ENCODE peak calls at places on chromosome 15, in five cellular contexts. One of them, this sample, is unnamed.

GRCh38 chr15:65743637-65744252 is 48.3 kb downstream of the DENND4A start:
- DNase-seq in stomach: no peak
- DNase-seq in fibroblast of mammary gland: no peak
- DNase-seq in naive thymus-derived CD4-positive, alpha-beta T cell: no peak
- DNase-seq in SJSA1: no peak
- DNase-seq in this sample: no peak

GRCh38 chr15:37109952-37110630 is 9.7 kb upstream of the MEIS2 start:
- DNase-seq in stomach: no peak
- DNase-seq in fibroblast of mammary gland: peak
- DNase-seq in naive thymus-derived CD4-positive, alpha-beta T cell: no peak
- DNase-seq in SJSA1: no peak
- DNase-seq in this sample: peak

GRCh38 chr15:100758554-100758953 is 121.1 kb upstream of the ALDH1A3 start:
- DNase-seq in stomach: no peak
- DNase-seq in fibroblast of mammary gland: no peak
- DNase-seq in naive thymus-derived CD4-positive, alpha-beta T cell: no peak
- DNase-seq in SJSA1: no peak
- DNase-seq in this sample: no peak

GRCh38 chr15:98144388-98144787 is 183.9 kb downstream of the ARRDC4 start:
- DNase-seq in stomach: no peak
- DNase-seq in fibroblast of mammary gland: no peak
- DNase-seq in naive thymus-derived CD4-positive, alpha-beta T cell: no peak
- DNase-seq in SJSA1: no peak
- DNase-seq in this sample: no peak

GRCh38 chr15:44227584-44227983 is 32.5 kb upstream of the FRMD5 start:
- DNase-seq in stomach: no peak
- DNase-seq in fibroblast of mammary gland: no peak
- DNase-seq in naive thymus-derived CD4-positive, alpha-beta T cell: no peak
- DNase-seq in SJSA1: no peak
- DNase-seq in this sample: no peak

GRCh38 chr15:54816406-54816805 is 380.3 kb downstream of the RSL24D1 start:
- DNase-seq in stomach: no peak
- DNase-seq in fibroblast of mammary gland: no peak
- DNase-seq in naive thymus-derived CD4-positive, alpha-beta T cell: no peak
- DNase-seq in SJSA1: no peak
- DNase-seq in this sample: no peak

GRCh38 chr15:68335251-68335650 is 57.7 kb downstream of the FEM1B start:
- DNase-seq in stomach: no peak
- DNase-seq in fibroblast of mammary gland: no peak
- DNase-seq in naive thymus-derived CD4-positive, alpha-beta T cell: no peak
- DNase-seq in SJSA1: no peak
- DNase-seq in this sample: no peak

GRCh38 chr15:40338921-40339620 is 1.7 kb downstream of the CCDC9B start:
- DNase-seq in stomach: no peak
- DNase-seq in fibroblast of mammary gland: peak
- DNase-seq in naive thymus-derived CD4-positive, alpha-beta T cell: no peak
- DNase-seq in SJSA1: peak
- DNase-seq in this sample: peak

GRCh38 chr15:64878708-64879107 is 33.0 kb upstream of the ANKDD1A start:
- DNase-seq in stomach: no peak
- DNase-seq in fibroblast of mammary gland: no peak
- DNase-seq in naive thymus-derived CD4-positive, alpha-beta T cell: no peak
- DNase-seq in SJSA1: no peak
- DNase-seq in this sample: no peak

GRCh38 chr15:78092111-78093041 is at the start of gene SH2D7:
- DNase-seq in stomach: no peak
- DNase-seq in fibroblast of mammary gland: no peak
- DNase-seq in naive thymus-derived CD4-positive, alpha-beta T cell: no peak
- DNase-seq in SJSA1: no peak
- DNase-seq in this sample: no peak

GRCh38 chr15:38652998-38653397 is 88.4 kb upstream of the RASGRP1 start:
- DNase-seq in stomach: no peak
- DNase-seq in fibroblast of mammary gland: no peak
- DNase-seq in naive thymus-derived CD4-positive, alpha-beta T cell: peak
- DNase-seq in SJSA1: no peak
- DNase-seq in this sample: no peak

GRCh38 chr15:76199106-76200082 is 111.9 kb downstream of the ETFA start:
- DNase-seq in stomach: no peak
- DNase-seq in fibroblast of mammary gland: peak
- DNase-seq in naive thymus-derived CD4-positive, alpha-beta T cell: no peak
- DNase-seq in SJSA1: peak
- DNase-seq in this sample: peak

GRCh38 chr15:89002281-89002761 is 85.9 kb upstream of the ABHD2 start:
- DNase-seq in stomach: no peak
- DNase-seq in fibroblast of mammary gland: peak
- DNase-seq in naive thymus-derived CD4-positive, alpha-beta T cell: no peak
- DNase-seq in SJSA1: peak
- DNase-seq in this sample: peak

GRCh38 chr15:88995449-88995848 is 82.3 kb upstream of the MFGE8 start:
- DNase-seq in stomach: no peak
- DNase-seq in fibroblast of mammary gland: peak
- DNase-seq in naive thymus-derived CD4-positive, alpha-beta T cell: no peak
- DNase-seq in SJSA1: no peak
- DNase-seq in this sample: peak

GRCh38 chr15:88997531-88997930 is 84.4 kb upstream of the MFGE8 start:
- DNase-seq in stomach: no peak
- DNase-seq in fibroblast of mammary gland: no peak
- DNase-seq in naive thymus-derived CD4-positive, alpha-beta T cell: no peak
- DNase-seq in SJSA1: no peak
- DNase-seq in this sample: no peak

GRCh38 chr15:89002830-89003229 is 85.4 kb upstream of the ABHD2 start:
- DNase-seq in stomach: no peak
- DNase-seq in fibroblast of mammary gland: no peak
- DNase-seq in naive thymus-derived CD4-positive, alpha-beta T cell: no peak
- DNase-seq in SJSA1: no peak
- DNase-seq in this sample: no peak

GRCh38 chr15:88998980-88999713 is 86.0 kb upstream of the MFGE8 start:
- DNase-seq in stomach: no peak
- DNase-seq in fibroblast of mammary gland: no peak
- DNase-seq in naive thymus-derived CD4-positive, alpha-beta T cell: no peak
- DNase-seq in SJSA1: no peak
- DNase-seq in this sample: no peak
- H3K4me3 ChIP-seq in stomach: no peak
- H3K4me3 ChIP-seq in fibroblast of mammary gland: no peak
- H3K4me3 ChIP-seq in naive thymus-derived CD4-positive, alpha-beta T cell: no peak
- H3K4me3 ChIP-seq in SJSA1: no peak
- H3K4me3 ChIP-seq in this sample: no peak

GRCh38 chr15:90924375-90924774 is 8.0 kb downstream of the HDDC3 start:
- DNase-seq in stomach: no peak
- DNase-seq in fibroblast of mammary gland: no peak
- DNase-seq in naive thymus-derived CD4-positive, alpha-beta T cell: no peak
- DNase-seq in SJSA1: no peak
- DNase-seq in this sample: no peak
- H3K4me3 ChIP-seq in stomach: no peak
- H3K4me3 ChIP-seq in fibroblast of mammary gland: no peak
- H3K4me3 ChIP-seq in naive thymus-derived CD4-positive, alpha-beta T cell: no peak
- H3K4me3 ChIP-seq in SJSA1: no peak
- H3K4me3 ChIP-seq in this sample: no peak

GRCh38 chr15:51096976-51097375 is 2.3 kb upstream of the TNFAIP8L3 start:
- DNase-seq in stomach: no peak
- DNase-seq in fibroblast of mammary gland: no peak
- DNase-seq in naive thymus-derived CD4-positive, alpha-beta T cell: no peak
- DNase-seq in SJSA1: no peak
- DNase-seq in this sample: no peak

GRCh38 chr15:51098331-51098619 is 3.6 kb upstream of the TNFAIP8L3 start:
- DNase-seq in stomach: no peak
- DNase-seq in fibroblast of mammary gland: no peak
- DNase-seq in naive thymus-derived CD4-positive, alpha-beta T cell: no peak
- DNase-seq in SJSA1: no peak
- DNase-seq in this sample: no peak

GRCh38 chr15:51095681-51096331 is 1.1 kb upstream of the TNFAIP8L3 start:
- DNase-seq in stomach: no peak
- DNase-seq in fibroblast of mammary gland: no peak
- DNase-seq in naive thymus-derived CD4-positive, alpha-beta T cell: no peak
- DNase-seq in SJSA1: no peak
- DNase-seq in this sample: no peak

GRCh38 chr15:51099185-51099584 is 4.5 kb upstream of the TNFAIP8L3 start:
- DNase-seq in stomach: no peak
- DNase-seq in fibroblast of mammary gland: no peak
- DNase-seq in naive thymus-derived CD4-positive, alpha-beta T cell: no peak
- DNase-seq in SJSA1: no peak
- DNase-seq in this sample: no peak

GRCh38 chr15:51097553-51098330 is 3.0 kb upstream of the TNFAIP8L3 start:
- DNase-seq in stomach: no peak
- DNase-seq in fibroblast of mammary gland: peak
- DNase-seq in naive thymus-derived CD4-positive, alpha-beta T cell: no peak
- DNase-seq in SJSA1: peak
- DNase-seq in this sample: peak
- H3K4me3 ChIP-seq in stomach: no peak
- H3K4me3 ChIP-seq in fibroblast of mammary gland: no peak
- H3K4me3 ChIP-seq in naive thymus-derived CD4-positive, alpha-beta T cell: no peak
- H3K4me3 ChIP-seq in SJSA1: no peak
- H3K4me3 ChIP-seq in this sample: peak

DNA sequence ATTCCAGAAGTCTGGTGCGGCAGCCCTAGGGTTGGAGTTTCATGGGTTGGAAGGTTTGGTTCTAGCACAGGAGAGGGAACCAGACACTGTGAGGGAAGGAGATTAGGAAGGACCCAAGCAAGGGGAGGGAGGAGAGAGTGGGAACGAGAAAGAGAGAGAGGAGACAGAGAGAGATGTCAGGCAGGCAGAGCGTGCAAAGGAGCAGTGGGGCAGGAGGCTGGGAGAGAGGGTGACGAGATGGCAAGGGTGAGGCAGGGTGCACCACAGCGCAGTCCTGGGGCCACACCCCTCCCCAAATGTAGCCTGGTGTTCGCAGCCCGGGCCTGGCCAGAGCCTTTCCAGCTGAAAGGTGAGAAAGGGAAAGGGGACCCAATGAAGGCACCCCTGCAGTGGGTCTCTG is 162.9 kb upstream of the TLE3 start:
- DNase-seq in stomach: no peak
- DNase-seq in fibroblast of mammary gland: no peak
- DNase-seq in naive thymus-derived CD4-positive, alpha-beta T cell: no peak
- DNase-seq in SJSA1: no peak
- DNase-seq in this sample: no peak
- H3K4me3 ChIP-seq in stomach: no peak
- H3K4me3 ChIP-seq in fibroblast of mammary gland: no peak
- H3K4me3 ChIP-seq in naive thymus-derived CD4-positive, alpha-beta T cell: no peak
- H3K4me3 ChIP-seq in SJSA1: no peak
- H3K4me3 ChIP-seq in this sample: no peak

DNA sequence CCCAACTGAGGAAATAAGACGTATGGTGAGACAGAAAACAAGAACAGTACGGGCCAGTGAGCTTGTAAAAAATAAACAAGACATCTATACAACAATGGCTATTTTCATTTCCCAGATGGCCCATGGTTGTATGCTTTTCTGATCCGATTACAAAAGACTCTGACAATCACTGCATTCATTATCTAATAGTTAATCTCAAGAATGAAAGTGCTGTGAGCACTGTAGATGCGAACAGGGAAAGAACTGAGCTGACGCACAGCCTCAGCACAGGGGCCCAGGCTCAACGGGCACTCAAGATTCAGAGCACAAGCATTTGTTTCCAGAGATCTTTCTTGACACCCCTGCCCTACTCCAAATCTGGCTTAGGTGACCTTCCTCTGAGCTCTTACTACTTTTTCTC is 6.9 kb downstream of the MTMR10 start:
- DNase-seq in stomach: no peak
- DNase-seq in fibroblast of mammary gland: no peak
- DNase-seq in naive thymus-derived CD4-positive, alpha-beta T cell: no peak
- DNase-seq in SJSA1: peak
- DNase-seq in this sample: no peak
- H3K4me3 ChIP-seq in stomach: no peak
- H3K4me3 ChIP-seq in fibroblast of mammary gland: no peak
- H3K4me3 ChIP-seq in naive thymus-derived CD4-positive, alpha-beta T cell: no peak
- H3K4me3 ChIP-seq in SJSA1: no peak
- H3K4me3 ChIP-seq in this sample: no peak

DNA sequence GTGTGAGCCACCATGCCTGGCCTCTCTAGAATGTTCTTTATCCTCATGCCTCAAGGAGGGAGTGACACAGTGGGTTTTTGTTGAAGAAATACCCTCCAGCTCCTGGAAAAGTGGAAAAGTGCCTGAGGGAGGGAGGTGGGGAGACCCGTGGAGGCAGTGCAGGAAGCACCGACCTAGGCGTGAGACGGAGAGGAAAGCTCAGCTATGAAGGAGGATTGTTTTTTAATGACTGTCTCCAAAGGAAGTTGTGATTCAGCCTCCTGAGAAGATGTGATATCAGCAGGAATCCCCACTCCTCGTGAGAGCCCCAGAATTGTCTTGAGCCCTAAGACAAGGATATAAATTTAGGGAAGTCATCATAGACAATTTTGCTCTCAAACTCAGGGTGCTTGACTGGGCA is 21.7 kb downstream of the RPLP1 start:
- DNase-seq in stomach: no peak
- DNase-seq in fibroblast of mammary gland: no peak
- DNase-seq in naive thymus-derived CD4-positive, alpha-beta T cell: no peak
- DNase-seq in SJSA1: peak
- DNase-seq in this sample: no peak
- H3K4me3 ChIP-seq in stomach: no peak
- H3K4me3 ChIP-seq in fibroblast of mammary gland: no peak
- H3K4me3 ChIP-seq in naive thymus-derived CD4-positive, alpha-beta T cell: no peak
- H3K4me3 ChIP-seq in SJSA1: no peak
- H3K4me3 ChIP-seq in this sample: no peak

DNA sequence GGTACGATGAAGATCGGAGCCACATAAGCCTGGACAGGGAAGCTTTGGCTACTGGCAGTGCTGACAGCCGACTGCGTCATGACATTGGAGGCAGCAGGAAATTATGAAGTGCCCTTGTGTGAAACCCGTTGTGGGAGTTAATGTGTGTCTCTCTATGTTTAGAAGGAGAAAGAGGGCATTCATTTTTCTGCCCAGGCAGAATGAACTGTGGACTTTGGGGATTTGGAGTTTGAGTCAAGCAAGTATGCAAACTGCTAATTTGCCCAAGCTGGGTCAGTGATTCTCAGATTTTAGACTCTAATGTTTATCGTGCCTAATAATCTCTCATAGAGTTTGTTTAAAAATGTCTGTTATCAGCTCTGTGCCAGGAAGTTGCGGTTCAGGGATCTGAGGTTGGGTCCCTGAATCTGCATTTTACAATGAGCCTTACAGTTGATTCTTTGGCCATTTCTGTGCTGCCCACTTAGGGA is 5.6 kb downstream of the CTXND1 start:
- DNase-seq in stomach: peak
- DNase-seq in fibroblast of mammary gland: no peak
- DNase-seq in naive thymus-derived CD4-positive, alpha-beta T cell: no peak
- DNase-seq in SJSA1: no peak
- DNase-seq in this sample: no peak
- H3K4me3 ChIP-seq in stomach: no peak
- H3K4me3 ChIP-seq in fibroblast of mammary gland: no peak
- H3K4me3 ChIP-seq in naive thymus-derived CD4-positive, alpha-beta T cell: no peak
- H3K4me3 ChIP-seq in SJSA1: no peak
- H3K4me3 ChIP-seq in this sample: no peak

GRCh38 chr15:89370120-89371077 is 35.8 kb upstream of the POLG start:
- DNase-seq in stomach: no peak
- DNase-seq in fibroblast of mammary gland: no peak
- DNase-seq in naive thymus-derived CD4-positive, alpha-beta T cell: no peak
- DNase-seq in SJSA1: no peak
- DNase-seq in this sample: no peak
- H3K4me3 ChIP-seq in stomach: no peak
- H3K4me3 ChIP-seq in fibroblast of mammary gland: no peak
- H3K4me3 ChIP-seq in naive thymus-derived CD4-positive, alpha-beta T cell: no peak
- H3K4me3 ChIP-seq in SJSA1: no peak
- H3K4me3 ChIP-seq in this sample: no peak

DNA sequence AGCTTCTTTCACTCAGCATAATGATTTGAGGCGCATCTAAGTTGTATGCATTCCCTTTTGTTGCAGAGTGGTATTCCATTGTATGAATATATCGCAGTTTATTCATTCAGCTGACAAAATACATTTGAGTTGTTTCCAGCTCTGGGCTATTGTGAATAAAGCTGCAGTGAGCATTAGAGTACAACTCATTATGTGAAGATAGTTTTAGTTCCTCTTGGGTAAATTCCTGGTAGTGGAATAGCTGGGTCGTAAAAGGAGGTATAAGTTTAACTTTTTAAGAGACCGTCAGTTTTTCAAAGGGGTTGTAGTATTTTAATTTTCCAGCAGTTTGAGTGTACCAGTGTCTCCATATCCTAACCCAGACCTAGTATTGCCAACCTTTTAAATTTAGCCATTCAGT is 38.4 kb upstream of the POLR2M start:
- DNase-seq in stomach: no peak
- DNase-seq in fibroblast of mammary gland: no peak
- DNase-seq in naive thymus-derived CD4-positive, alpha-beta T cell: no peak
- DNase-seq in SJSA1: no peak
- DNase-seq in this sample: no peak
- H3K4me3 ChIP-seq in stomach: no peak
- H3K4me3 ChIP-seq in fibroblast of mammary gland: no peak
- H3K4me3 ChIP-seq in naive thymus-derived CD4-positive, alpha-beta T cell: no peak
- H3K4me3 ChIP-seq in SJSA1: no peak
- H3K4me3 ChIP-seq in this sample: no peak